ENCODE peak calls at places on chromosomes 6 and 20, in four cellular contexts. P is neural crest cell; J is activated T-cell treated with anti-CD3 and anti-CD28 coated beads for 1 hour; Q is CD4-positive, alpha-beta T cell. R is an unnamed sample.

GRCh38 chr6:128339635-128340436 is 180.6 kb downstream of the PTPRK start:
- DNase-seq in P (no peak), J (no peak), Q (no peak), R (no peak)

GRCh38 chr6:62805431-62805830 is 405.8 kb upstream of the FKBP1C start:
- DNase-seq in P (no peak), J (no peak), Q (no peak), R (no peak)

GRCh38 chr6:7107578-7108195 is at the start of gene RREB1:
- DNase-seq in P (peak), J (peak), Q (peak), R (peak)

GRCh38 chr6:131807644-131808459 is at the start of gene ENPP1:
- DNase-seq in P (peak), J (peak), Q (peak), R (peak)

GRCh38 chr20:12722096-12722495 is 286.7 kb upstream of the SPTLC3 start:
- DNase-seq in P (no peak), J (no peak), Q (no peak), R (no peak)

GRCh38 chr6:111764238-111765182 is 108.7 kb downstream of the FYN start:
- DNase-seq in P (no peak), J (no peak), Q (no peak), R (no peak)

GRCh38 chr6:53529324-53530036 is 15.4 kb downstream of the GCLC start:
- DNase-seq in P (no peak), J (no peak), Q (no peak), R (no peak)

GRCh38 chr6:159217595-159218275 is 48.5 kb downstream of the FNDC1 start:
- DNase-seq in P (peak), J (no peak), Q (no peak), R (no peak)

GRCh38 chr20:51966296-51966971 is 164.1 kb upstream of the SALL4 start:
- DNase-seq in P (peak), J (no peak), Q (no peak), R (no peak)

GRCh38 chr6:30926644-30927043 is 5.3 kb downstream of the SFTA2 start:
- DNase-seq in P (no peak), J (no peak), Q (no peak), R (peak)

GRCh38 chr20:20148774-20149173 is 96.4 kb downstream of the CFAP61 start:
- DNase-seq in P (no peak), J (no peak), Q (no peak), R (no peak)

GRCh38 chr20:46558511-46558959 is 8.1 kb upstream of the OCSTAMP start:
- DNase-seq in P (no peak), J (no peak), Q (no peak), R (no peak)

GRCh38 chr6:91268941-91269340 is 682.1 kb upstream of the MAP3K7 start:
- DNase-seq in P (no peak), J (no peak), Q (no peak), R (no peak)

GRCh38 chr6:33112148-33112547 is 36.4 kb downstream of the HLA-DPB1 start:
- DNase-seq in P (no peak), J (no peak), Q (no peak), R (no peak)

GRCh38 chr6:150719099-150719767 is 119.5 kb downstream of the PLEKHG1 start:
- DNase-seq in P (no peak), J (no peak), Q (no peak), R (no peak)